ENCODE peak calls at places on chromosomes 11 and 22, in seven cellular contexts. F, R, U, S, A, C and Q are unnamed samples.

GRCh38 chr11:115872418-115872817 is 368.2 kb upstream of the CADM1 start:
- DNase-seq in F (no peak), R (no peak), U (no peak), S (no peak), A (no peak), C (no peak), Q (no peak)

GRCh38 chr11:127485541-127485940 is 485.0 kb upstream of the KIRREL3 start:
- DNase-seq in F (no peak), R (peak), U (no peak), S (no peak), A (no peak), C (peak), Q (no peak)

GRCh38 chr22:43314611-43315010 is 28.6 kb downstream of the SCUBE1 start:
- DNase-seq in F (no peak), R (no peak), U (no peak), S (no peak), A (no peak), C (no peak), Q (no peak)

GRCh38 chr11:68441466-68442230 is 18.9 kb upstream of the PPP6R3 start:
- DNase-seq in F (peak), R (no peak), U (peak), S (no peak), A (no peak), C (peak), Q (no peak)

GRCh38 chr11:44854146-44854545 is 96.5 kb downstream of the TP53I11 start:
- DNase-seq in F (no peak), R (no peak), U (no peak), S (no peak), A (no peak), C (no peak), Q (no peak)

GRCh38 chr11:14756349-14756748 is 112.7 kb downstream of the PDE3B start:
- DNase-seq in F (no peak), R (no peak), U (no peak), S (no peak), A (no peak), C (no peak), Q (no peak)

GRCh38 chr11:18203723-18204122 is 31.1 kb downstream of the MRGPRX4 start:
- DNase-seq in F (no peak), R (peak), U (no peak), S (no peak), A (no peak), C (peak), Q (no peak)

GRCh38 chr11:13052130-13052541 is 43.0 kb downstream of the RASSF10 start:
- DNase-seq in F (no peak), R (no peak), U (no peak), S (no peak), A (no peak), C (peak), Q (peak)

GRCh38 chr22:17922925-17923898 is 101.1 kb downstream of the MICAL3 start:
- DNase-seq in F (no peak), R (peak), U (no peak), S (no peak), A (no peak), C (peak), Q (no peak)

GRCh38 chr22:24965822-24966626 is 13.5 kb downstream of the KIAA1671 start:
- DNase-seq in F (no peak), R (no peak), U (no peak), S (no peak), A (peak), C (peak), Q (peak)

GRCh38 chr11:45922425-45923082 is at the start of gene LARGE2:
- DNase-seq in F (peak), R (no peak), U (no peak), S (no peak), A (no peak), C (no peak), Q (no peak)